ENCODE peak calls at places on chromosome 2, in four cellular contexts. T, F, B and O are unnamed samples.

GRCh38 chr2:180622122-180622918 is 358.1 kb upstream of the UBE2E3 start:
- DNase-seq in T (no peak), B (no peak), F (no peak), O (no peak)

GRCh38 chr2:143545643-143546275 is 416.5 kb downstream of the ARHGAP15 start:
- DNase-seq in B (no peak), F (no peak), T (no peak), O (no peak)

GRCh38 chr2:240149943-240150784 is 9.7 kb upstream of the OTOS start:
- DNase-seq in F (no peak), T (no peak), B (peak), O (peak)

GRCh38 chr2:11533278-11534077 is at the start of gene GREB1:
- DNase-seq in T (no peak), F (no peak), B (no peak), O (no peak)

GRCh38 chr2:39435974-39436591 is 1.0 kb downstream of the MAP4K3 start:
- DNase-seq in F (no peak), B (no peak), T (no peak), O (no peak)

GRCh38 chr2:196200557-196200956 is 29.2 kb upstream of the STK17B start:
- DNase-seq in F (no peak), T (no peak), B (peak), O (no peak)

GRCh38 chr2:59032469-59032868 is 791.3 kb upstream of the FANCL start:
- DNase-seq in F (peak), B (no peak), T (no peak), O (no peak)

GRCh38 chr2:207321504-207321903 is 155.8 kb upstream of the KLF7 start:
- DNase-seq in B (no peak), T (no peak), F (no peak), O (no peak)

GRCh38 chr2:114464961-114465706 is 22.7 kb downstream of the DPP10 start:
- DNase-seq in T (no peak), B (no peak), F (no peak), O (no peak)

GRCh38 chr2:23550553-23550952 is 165.6 kb downstream of the KLHL29 start:
- DNase-seq in B (no peak), F (no peak), T (no peak), O (no peak)

GRCh38 chr2:173164361-173164760 is 88.7 kb downstream of the MAP3K20 start:
- DNase-seq in T (no peak), B (no peak), F (no peak), O (no peak)